ENCODE peak calls at places on chromosomes 4 and X, in nine cellular contexts. One of them, this sample, is unnamed.

GRCh38 chr4:1285790-1286553 is 3.7 kb upstream of the MAEA start:
- DNase-seq in activated naive CD8-positive, alpha-beta T cell treated with anti-CD3 and anti-CD28 coated beads, Interleukin-2, amount 50 U/mL, for 24 hours: peak
- DNase-seq in neural crest cell: no peak
- DNase-seq in nucleus accumbens: no peak
- DNase-seq in body of pancreas: peak
- DNase-seq in mesendoderm: peak
- DNase-seq in adipocyte: no peak
- DNase-seq in K562: peak
- DNase-seq in activated CD4-positive, alpha-beta T cell treated with anti-CD3 and anti-CD28 coated beads for 36 hours: peak
- DNase-seq in this sample: peak

GRCh38 chrX:44003975-44004374 is 30.8 kb upstream of the NDP start:
- DNase-seq in activated naive CD8-positive, alpha-beta T cell treated with anti-CD3 and anti-CD28 coated beads, Interleukin-2, amount 50 U/mL, for 24 hours: no peak
- DNase-seq in neural crest cell: no peak
- DNase-seq in nucleus accumbens: no peak
- DNase-seq in body of pancreas: no peak
- DNase-seq in mesendoderm: no peak
- DNase-seq in adipocyte: peak
- DNase-seq in K562: no peak
- DNase-seq in activated CD4-positive, alpha-beta T cell treated with anti-CD3 and anti-CD28 coated beads for 36 hours: no peak
- DNase-seq in this sample: no peak

GRCh38 chr4:5795580-5795979 is 84.6 kb downstream of the EVC start:
- DNase-seq in activated naive CD8-positive, alpha-beta T cell treated with anti-CD3 and anti-CD28 coated beads, Interleukin-2, amount 50 U/mL, for 24 hours: no peak
- DNase-seq in neural crest cell: no peak
- DNase-seq in nucleus accumbens: no peak
- DNase-seq in body of pancreas: no peak
- DNase-seq in mesendoderm: no peak
- DNase-seq in adipocyte: no peak
- DNase-seq in K562: no peak
- DNase-seq in activated CD4-positive, alpha-beta T cell treated with anti-CD3 and anti-CD28 coated beads for 36 hours: no peak
- DNase-seq in this sample: no peak

GRCh38 chrX:103536071-103536470 is 16.8 kb upstream of the RAB40A start:
- DNase-seq in activated naive CD8-positive, alpha-beta T cell treated with anti-CD3 and anti-CD28 coated beads, Interleukin-2, amount 50 U/mL, for 24 hours: no peak
- DNase-seq in neural crest cell: no peak
- DNase-seq in nucleus accumbens: no peak
- DNase-seq in body of pancreas: no peak
- DNase-seq in mesendoderm: no peak
- DNase-seq in adipocyte: peak
- DNase-seq in K562: no peak
- DNase-seq in activated CD4-positive, alpha-beta T cell treated with anti-CD3 and anti-CD28 coated beads for 36 hours: no peak
- DNase-seq in this sample: peak

GRCh38 chr4:7719354-7720174 is 220.1 kb downstream of the AFAP1 start:
- DNase-seq in activated naive CD8-positive, alpha-beta T cell treated with anti-CD3 and anti-CD28 coated beads, Interleukin-2, amount 50 U/mL, for 24 hours: peak
- DNase-seq in neural crest cell: peak
- DNase-seq in nucleus accumbens: no peak
- DNase-seq in body of pancreas: peak
- DNase-seq in mesendoderm: peak
- DNase-seq in adipocyte: peak
- DNase-seq in K562: peak
- DNase-seq in activated CD4-positive, alpha-beta T cell treated with anti-CD3 and anti-CD28 coated beads for 36 hours: peak
- DNase-seq in this sample: peak

GRCh38 chr4:151486166-151486565 is 77.2 kb downstream of the FHIP1A start:
- DNase-seq in activated naive CD8-positive, alpha-beta T cell treated with anti-CD3 and anti-CD28 coated beads, Interleukin-2, amount 50 U/mL, for 24 hours: no peak
- DNase-seq in neural crest cell: no peak
- DNase-seq in nucleus accumbens: no peak
- DNase-seq in body of pancreas: no peak
- DNase-seq in mesendoderm: no peak
- DNase-seq in adipocyte: peak
- DNase-seq in K562: no peak
- DNase-seq in activated CD4-positive, alpha-beta T cell treated with anti-CD3 and anti-CD28 coated beads for 36 hours: no peak
- DNase-seq in this sample: peak

GRCh38 chrX:104284407-104285000 is 29.8 kb upstream of the ESX1 start:
- DNase-seq in activated naive CD8-positive, alpha-beta T cell treated with anti-CD3 and anti-CD28 coated beads, Interleukin-2, amount 50 U/mL, for 24 hours: no peak
- DNase-seq in neural crest cell: no peak
- DNase-seq in nucleus accumbens: no peak
- DNase-seq in body of pancreas: no peak
- DNase-seq in mesendoderm: no peak
- DNase-seq in adipocyte: no peak
- DNase-seq in K562: no peak
- DNase-seq in activated CD4-positive, alpha-beta T cell treated with anti-CD3 and anti-CD28 coated beads for 36 hours: no peak
- DNase-seq in this sample: peak

GRCh38 chrX:69535661-69536060 is 31.5 kb downstream of the NALF2 start:
- DNase-seq in activated naive CD8-positive, alpha-beta T cell treated with anti-CD3 and anti-CD28 coated beads, Interleukin-2, amount 50 U/mL, for 24 hours: no peak
- DNase-seq in neural crest cell: no peak
- DNase-seq in nucleus accumbens: no peak
- DNase-seq in body of pancreas: no peak
- DNase-seq in mesendoderm: no peak
- DNase-seq in adipocyte: no peak
- DNase-seq in K562: no peak
- DNase-seq in activated CD4-positive, alpha-beta T cell treated with anti-CD3 and anti-CD28 coated beads for 36 hours: no peak
- DNase-seq in this sample: no peak

GRCh38 chr4:184019667-184020665 is 114.9 kb downstream of the STOX2 start:
- DNase-seq in activated naive CD8-positive, alpha-beta T cell treated with anti-CD3 and anti-CD28 coated beads, Interleukin-2, amount 50 U/mL, for 24 hours: no peak
- DNase-seq in neural crest cell: no peak
- DNase-seq in nucleus accumbens: no peak
- DNase-seq in body of pancreas: no peak
- DNase-seq in mesendoderm: no peak
- DNase-seq in adipocyte: no peak
- DNase-seq in K562: no peak
- DNase-seq in activated CD4-positive, alpha-beta T cell treated with anti-CD3 and anti-CD28 coated beads for 36 hours: no peak
- DNase-seq in this sample: no peak

GRCh38 chr4:152983221-152983620 is 47.1 kb downstream of the FHDC1 start:
- DNase-seq in activated naive CD8-positive, alpha-beta T cell treated with anti-CD3 and anti-CD28 coated beads, Interleukin-2, amount 50 U/mL, for 24 hours: no peak
- DNase-seq in neural crest cell: peak
- DNase-seq in nucleus accumbens: no peak
- DNase-seq in body of pancreas: no peak
- DNase-seq in mesendoderm: peak
- DNase-seq in adipocyte: no peak
- DNase-seq in K562: peak
- DNase-seq in activated CD4-positive, alpha-beta T cell treated with anti-CD3 and anti-CD28 coated beads for 36 hours: no peak
- DNase-seq in this sample: peak

GRCh38 chr4:7332216-7333023 is 102.3 kb downstream of the PSAPL1 start:
- DNase-seq in activated naive CD8-positive, alpha-beta T cell treated with anti-CD3 and anti-CD28 coated beads, Interleukin-2, amount 50 U/mL, for 24 hours: no peak
- DNase-seq in neural crest cell: no peak
- DNase-seq in nucleus accumbens: no peak
- DNase-seq in body of pancreas: peak
- DNase-seq in mesendoderm: no peak
- DNase-seq in adipocyte: peak
- DNase-seq in K562: no peak
- DNase-seq in activated CD4-positive, alpha-beta T cell treated with anti-CD3 and anti-CD28 coated beads for 36 hours: no peak
- DNase-seq in this sample: peak

GRCh38 chr4:147682755-147683154 is 1.2 kb downstream of the PRMT9 start:
- DNase-seq in activated naive CD8-positive, alpha-beta T cell treated with anti-CD3 and anti-CD28 coated beads, Interleukin-2, amount 50 U/mL, for 24 hours: no peak
- DNase-seq in neural crest cell: no peak
- DNase-seq in nucleus accumbens: no peak
- DNase-seq in body of pancreas: no peak
- DNase-seq in mesendoderm: no peak
- DNase-seq in adipocyte: peak
- DNase-seq in K562: no peak
- DNase-seq in activated CD4-positive, alpha-beta T cell treated with anti-CD3 and anti-CD28 coated beads for 36 hours: no peak
- DNase-seq in this sample: peak

GRCh38 chr4:161336016-161336415 is 827.8 kb downstream of the FSTL5 start:
- DNase-seq in activated naive CD8-positive, alpha-beta T cell treated with anti-CD3 and anti-CD28 coated beads, Interleukin-2, amount 50 U/mL, for 24 hours: no peak
- DNase-seq in neural crest cell: no peak
- DNase-seq in nucleus accumbens: no peak
- DNase-seq in body of pancreas: no peak
- DNase-seq in mesendoderm: no peak
- DNase-seq in adipocyte: no peak
- DNase-seq in K562: no peak
- DNase-seq in activated CD4-positive, alpha-beta T cell treated with anti-CD3 and anti-CD28 coated beads for 36 hours: no peak
- DNase-seq in this sample: no peak

GRCh38 chrX:106952089-106952488 is 31.9 kb downstream of the CLDN2 start:
- DNase-seq in activated naive CD8-positive, alpha-beta T cell treated with anti-CD3 and anti-CD28 coated beads, Interleukin-2, amount 50 U/mL, for 24 hours: no peak
- DNase-seq in neural crest cell: no peak
- DNase-seq in nucleus accumbens: no peak
- DNase-seq in body of pancreas: no peak
- DNase-seq in mesendoderm: no peak
- DNase-seq in adipocyte: no peak
- DNase-seq in K562: no peak
- DNase-seq in activated CD4-positive, alpha-beta T cell treated with anti-CD3 and anti-CD28 coated beads for 36 hours: no peak
- DNase-seq in this sample: no peak